ENCODE peak calls at places on chromosomes 6 and 20, in ten cellular contexts. B, L, D, N, M, E, T, O, Z and J are unnamed samples.

GRCh38 chr6:53926505-53926904 is 131.7 kb downstream of the LRRC1 start:
- DNase-seq in B (no peak), L (no peak), D (no peak), N (no peak), M (no peak), E (no peak), T (no peak), O (no peak), Z (no peak), J (no peak)

GRCh38 chr20:60097285-60097684 is 139.1 kb downstream of the CDH26 start:
- DNase-seq in B (no peak), L (no peak), D (no peak), N (no peak), M (no peak), E (no peak), T (no peak), O (no peak), Z (no peak), J (no peak)

GRCh38 chr20:33666293-33667244 is at the start of gene ACTL10:
- DNase-seq in B (no peak), L (peak; percentile 97), D (peak; percentile 98), N (peak; percentile 95), M (peak; percentile 94), E (peak; percentile 97), T (peak; percentile 93), O (peak; percentile 99), Z (peak; percentile 95), J (peak; percentile 94)

GRCh38 chr6:45722876-45723275 is 292.8 kb downstream of the CLIC5 start:
- DNase-seq in B (no peak), L (no peak), D (no peak), N (no peak), M (no peak), E (no peak), T (no peak), O (no peak), Z (no peak), J (no peak)

GRCh38 chr6:73308712-73309533 is 45.2 kb downstream of the DPPA5 start:
- DNase-seq in B (no peak), L (no peak), D (no peak), N (no peak), M (peak; percentile 61), E (no peak), T (peak; percentile 49), O (no peak), Z (no peak), J (no peak)

GRCh38 chr6:132788658-132789397 is 9.6 kb downstream of the SLC18B1 start:
- DNase-seq in B (no peak), L (no peak), D (no peak), N (no peak), M (no peak), E (no peak), T (no peak), O (no peak), Z (no peak), J (no peak)

GRCh38 chr6:136927313-136927712 is 5.2 kb downstream of the SLC35D3 start:
- DNase-seq in B (no peak), L (no peak), D (no peak), N (no peak), M (peak; percentile 13), E (peak; percentile 66), T (peak; percentile 23), O (no peak), Z (no peak), J (peak; percentile 48)

GRCh38 chr6:125787791-125788190 is 3.0 kb upstream of the NCOA7 start:
- DNase-seq in B (no peak), L (no peak), D (no peak), N (no peak), M (peak; percentile 43), E (no peak), T (no peak), O (no peak), Z (no peak), J (no peak)

GRCh38 chr6:15389759-15390723 is 144.2 kb downstream of the JARID2 start:
- DNase-seq in B (no peak), L (no peak), D (no peak), N (peak; percentile 75), M (peak; percentile 69), E (peak; percentile 47), T (no peak), O (no peak), Z (no peak), J (peak; percentile 60)

GRCh38 chr6:151914475-151914874 is 107.0 kb downstream of the ESR1 start:
- DNase-seq in B (no peak), L (no peak), D (no peak), N (no peak), M (no peak), E (no peak), T (no peak), O (no peak), Z (no peak), J (no peak)

GRCh38 chr6:15320683-15321082 is 74.8 kb downstream of the JARID2 start:
- DNase-seq in B (no peak), L (no peak), D (no peak), N (no peak), M (no peak), E (no peak), T (no peak), O (no peak), Z (no peak), J (no peak)

GRCh38 chr6:106102034-106102433 is 15.9 kb downstream of the PRDM1 start:
- DNase-seq in B (no peak), L (no peak), D (no peak), N (no peak), M (no peak), E (peak; percentile 74), T (no peak), O (no peak), Z (peak; percentile 72), J (peak; percentile 73)

GRCh38 chr6:87705070-87705691 is 3.1 kb upstream of the AKIRIN2 start:
- DNase-seq in B (no peak), L (no peak), D (no peak), N (no peak), M (no peak), E (peak; percentile 70), T (no peak), O (no peak), Z (peak; percentile 77), J (peak; percentile 74)

GRCh38 chr6:37783025-37783825 is 36.3 kb upstream of the ZFAND3 start:
- DNase-seq in B (peak; percentile 23), L (no peak), D (no peak), N (peak; percentile 71), M (no peak), E (no peak), T (peak; percentile 37), O (no peak), Z (no peak), J (peak; percentile 49)

GRCh38 chr6:85866758-85867401 is 224.2 kb upstream of the SYNCRIP start:
- DNase-seq in B (no peak), L (no peak), D (no peak), N (no peak), M (no peak), E (no peak), T (no peak), O (no peak), Z (no peak), J (no peak)

GRCh38 chr6:12232339-12232738 is 57.8 kb upstream of the EDN1 start:
- DNase-seq in B (no peak), L (no peak), D (no peak), N (no peak), M (no peak), E (peak; percentile 23), T (no peak), O (no peak), Z (no peak), J (no peak)

GRCh38 chr6:166422201-166422940 is 39.6 kb upstream of the MPC1 start:
- DNase-seq in B (no peak), L (no peak), D (no peak), N (no peak), M (no peak), E (no peak), T (no peak), O (no peak), Z (no peak), J (no peak)

GRCh38 chr20:19512886-19513285 is 245.2 kb upstream of the RIN2 start:
- DNase-seq in B (no peak), L (no peak), D (no peak), N (no peak), M (no peak), E (no peak), T (no peak), O (no peak), Z (no peak), J (no peak)

GRCh38 chr6:120608826-120609225 is 725.5 kb downstream of the TBC1D32 start:
- DNase-seq in B (no peak), L (no peak), D (no peak), N (no peak), M (no peak), E (no peak), T (no peak), O (no peak), Z (no peak), J (no peak)

GRCh38 chr6:87747646-87748045 is 45.6 kb upstream of the AKIRIN2 start:
- DNase-seq in B (no peak), L (no peak), D (no peak), N (no peak), M (peak; percentile 19), E (no peak), T (no peak), O (no peak), Z (no peak), J (no peak)

GRCh38 chr6:118263929-118264486 is 284.1 kb upstream of the PLN start:
- DNase-seq in B (peak; percentile 18), L (no peak), D (no peak), N (no peak), M (peak; percentile 6), E (peak; percentile 13), T (peak; percentile 29), O (no peak), Z (no peak), J (no peak)

GRCh38 chr20:62137092-62137384 is 6.2 kb downstream of the PSMA7 start:
- DNase-seq in B (no peak), L (no peak), D (no peak), N (no peak), M (no peak), E (no peak), T (no peak), O (no peak), Z (no peak), J (no peak)

GRCh38 chr20:54649511-54649962 is 174.1 kb downstream of the DOK5 start:
- DNase-seq in B (peak; percentile 68), L (peak; percentile 83), D (peak; percentile 74), N (peak; percentile 85), M (peak; percentile 66), E (peak; percentile 66), T (peak; percentile 56), O (peak; percentile 81), Z (peak; percentile 73), J (peak; percentile 52)

GRCh38 chr6:11608600-11609323 is 71.2 kb downstream of the TMEM170B start:
- DNase-seq in B (no peak), L (no peak), D (no peak), N (no peak), M (no peak), E (no peak), T (no peak), O (no peak), Z (no peak), J (no peak)

GRCh38 chr6:73525546-73526330 is 4.9 kb upstream of the EEF1A1 start:
- DNase-seq in B (no peak), L (no peak), D (no peak), N (no peak), M (no peak), E (no peak), T (no peak), O (no peak), Z (no peak), J (no peak)

GRCh38 chr6:105135056-105135455 is 44.8 kb downstream of the POPDC3 start:
- DNase-seq in B (no peak), L (no peak), D (no peak), N (no peak), M (no peak), E (no peak), T (peak; percentile 7), O (no peak), Z (no peak), J (no peak)

GRCh38 chr6:90401933-90402830 is 105.5 kb upstream of the BACH2 start:
- DNase-seq in B (no peak), L (no peak), D (no peak), N (peak; percentile 79), M (peak; percentile 27), E (no peak), T (no peak), O (no peak), Z (peak; percentile 87), J (no peak)

GRCh38 chr6:128161839-128162238 is 261.0 kb upstream of the THEMIS start:
- DNase-seq in B (no peak), L (no peak), D (no peak), N (no peak), M (no peak), E (no peak), T (no peak), O (no peak), Z (no peak), J (no peak)